ENCODE peak calls at places on chromosomes 7 and 10, in seven cellular contexts. One of them, this sample, is unnamed.
A peak's percentile ranks its signal among the peaks of the same experiment; 100 is the strongest.

GRCh38 chr7:78607099-78607498 is 808.5 kb downstream of the PHTF2 start:
- DNase-seq in transverse colon: no peak
- DNase-seq in IMR-90: no peak
- DNase-seq in lower lobe of right lung: no peak
- DNase-seq in A549: peak; percentile 5
- DNase-seq in tibial nerve: no peak
- DNase-seq in left ventricle myocardium inferior: no peak
- DNase-seq in this sample: no peak

GRCh38 chr7:777679-778078 is 50.6 kb upstream of the PRKAR1B start:
- DNase-seq in tibial nerve: no peak
- DNase-seq in transverse colon: no peak
- DNase-seq in lower lobe of right lung: no peak
- DNase-seq in IMR-90: no peak
- DNase-seq in A549: no peak
- DNase-seq in left ventricle myocardium inferior: no peak
- DNase-seq in this sample: no peak

GRCh38 chr10:87659571-87660483 is at the start of gene PAPSS2:
- DNase-seq in left ventricle myocardium inferior: peak; percentile 72
- DNase-seq in IMR-90: peak; percentile 68
- DNase-seq in tibial nerve: peak; percentile 38
- DNase-seq in lower lobe of right lung: peak; percentile 80
- DNase-seq in A549: peak; percentile 75
- DNase-seq in transverse colon: peak; percentile 74
- DNase-seq in this sample: peak; percentile 83

GRCh38 chr7:152121432-152121831 is 96.0 kb downstream of the GALNT11 start:
- DNase-seq in lower lobe of right lung: no peak
- DNase-seq in tibial nerve: no peak
- DNase-seq in transverse colon: no peak
- DNase-seq in IMR-90: no peak
- DNase-seq in A549: no peak
- DNase-seq in left ventricle myocardium inferior: no peak
- DNase-seq in this sample: no peak

GRCh38 chr7:17816903-17817302 is 123.4 kb downstream of the SNX13 start:
- DNase-seq in transverse colon: no peak
- DNase-seq in lower lobe of right lung: no peak
- DNase-seq in tibial nerve: no peak
- DNase-seq in A549: no peak
- DNase-seq in left ventricle myocardium inferior: no peak
- DNase-seq in IMR-90: no peak
- DNase-seq in this sample: no peak

GRCh38 chr7:86282014-86282682 is 361.6 kb upstream of the GRM3 start:
- DNase-seq in IMR-90: no peak
- DNase-seq in A549: no peak
- DNase-seq in transverse colon: no peak
- DNase-seq in tibial nerve: no peak
- DNase-seq in lower lobe of right lung: no peak
- DNase-seq in left ventricle myocardium inferior: no peak
- DNase-seq in this sample: no peak

GRCh38 chr7:50349963-50350944 is 45.7 kb downstream of the IKZF1 start:
- DNase-seq in lower lobe of right lung: no peak
- DNase-seq in IMR-90: no peak
- DNase-seq in transverse colon: no peak
- DNase-seq in left ventricle myocardium inferior: no peak
- DNase-seq in tibial nerve: no peak
- DNase-seq in A549: no peak
- DNase-seq in this sample: no peak

GRCh38 chr7:117075934-117076333 is 122.6 kb downstream of the ST7 start:
- DNase-seq in IMR-90: no peak
- DNase-seq in lower lobe of right lung: no peak
- DNase-seq in transverse colon: no peak
- DNase-seq in A549: no peak
- DNase-seq in left ventricle myocardium inferior: no peak
- DNase-seq in tibial nerve: no peak
- DNase-seq in this sample: no peak

GRCh38 chr10:98646998-98647917 is 200.5 kb upstream of the HPS1 start:
- DNase-seq in tibial nerve: no peak
- DNase-seq in left ventricle myocardium inferior: no peak
- DNase-seq in transverse colon: no peak
- DNase-seq in A549: no peak
- DNase-seq in IMR-90: no peak
- DNase-seq in lower lobe of right lung: no peak
- DNase-seq in this sample: no peak

GRCh38 chr10:22345301-22346086 is at the start of gene SPAG6:
- DNase-seq in tibial nerve: no peak
- DNase-seq in lower lobe of right lung: peak; percentile 80
- DNase-seq in left ventricle myocardium inferior: peak; percentile 52
- DNase-seq in A549: no peak
- DNase-seq in transverse colon: peak; percentile 55
- DNase-seq in IMR-90: no peak
- DNase-seq in this sample: peak; percentile 69

GRCh38 chr10:60943372-60944158 is 420 bp downstream of the RHOBTB1 start:
- DNase-seq in A549: peak; percentile 70
- DNase-seq in transverse colon: peak; percentile 55
- DNase-seq in lower lobe of right lung: peak; percentile 83
- DNase-seq in IMR-90: peak; percentile 40
- DNase-seq in left ventricle myocardium inferior: peak; percentile 71
- DNase-seq in tibial nerve: peak; percentile 45
- DNase-seq in this sample: peak; percentile 78

GRCh38 chr7:38834357-38834756 is 74.6 kb downstream of the VPS41 start:
- DNase-seq in IMR-90: no peak
- DNase-seq in A549: no peak
- DNase-seq in lower lobe of right lung: no peak
- DNase-seq in transverse colon: no peak
- DNase-seq in tibial nerve: no peak
- DNase-seq in left ventricle myocardium inferior: no peak
- DNase-seq in this sample: no peak

GRCh38 chr10:20891338-20891714 is 5.8 kb downstream of the NEBL start:
- DNase-seq in tibial nerve: no peak
- DNase-seq in transverse colon: no peak
- DNase-seq in left ventricle myocardium inferior: no peak
- DNase-seq in A549: no peak
- DNase-seq in IMR-90: no peak
- DNase-seq in lower lobe of right lung: no peak
- DNase-seq in this sample: no peak

GRCh38 chr7:127751062-127751722 is 99.2 kb downstream of the SND1 start:
- DNase-seq in lower lobe of right lung: no peak
- DNase-seq in transverse colon: no peak
- DNase-seq in IMR-90: peak; percentile 89
- DNase-seq in tibial nerve: no peak
- DNase-seq in A549: no peak
- DNase-seq in left ventricle myocardium inferior: no peak
- DNase-seq in this sample: no peak

GRCh38 chr10:124047427-124048157 is 45.8 kb downstream of the CHST15 start:
- DNase-seq in IMR-90: no peak
- DNase-seq in transverse colon: no peak
- DNase-seq in A549: no peak
- DNase-seq in lower lobe of right lung: no peak
- DNase-seq in tibial nerve: no peak
- DNase-seq in left ventricle myocardium inferior: no peak
- DNase-seq in this sample: no peak

GRCh38 chr7:80379034-80379433 is 132.8 kb downstream of the GNAT3 start:
- DNase-seq in IMR-90: peak; percentile 81
- DNase-seq in lower lobe of right lung: no peak
- DNase-seq in tibial nerve: no peak
- DNase-seq in A549: no peak
- DNase-seq in left ventricle myocardium inferior: no peak
- DNase-seq in transverse colon: no peak
- DNase-seq in this sample: no peak

GRCh38 chr10:90642136-90642535 is 215.7 kb downstream of the HTR7 start:
- DNase-seq in IMR-90: peak; percentile 46
- DNase-seq in transverse colon: no peak
- DNase-seq in tibial nerve: no peak
- DNase-seq in left ventricle myocardium inferior: no peak
- DNase-seq in lower lobe of right lung: no peak
- DNase-seq in A549: no peak
- DNase-seq in this sample: no peak

GRCh38 chr7:90988523-90988922 is 275.7 kb upstream of the FZD1 start:
- DNase-seq in IMR-90: no peak
- DNase-seq in lower lobe of right lung: no peak
- DNase-seq in tibial nerve: no peak
- DNase-seq in left ventricle myocardium inferior: no peak
- DNase-seq in A549: no peak
- DNase-seq in transverse colon: no peak
- DNase-seq in this sample: no peak

GRCh38 chr7:135463905-135464304 is 46.0 kb downstream of the CNOT4 start:
- DNase-seq in tibial nerve: no peak
- DNase-seq in transverse colon: no peak
- DNase-seq in A549: no peak
- DNase-seq in IMR-90: no peak
- DNase-seq in lower lobe of right lung: no peak
- DNase-seq in left ventricle myocardium inferior: no peak
- DNase-seq in this sample: no peak

GRCh38 chr7:121485457-121486243 is 89.5 kb upstream of the FAM3C start:
- DNase-seq in tibial nerve: no peak
- DNase-seq in lower lobe of right lung: no peak
- DNase-seq in transverse colon: no peak
- DNase-seq in A549: no peak
- DNase-seq in IMR-90: no peak
- DNase-seq in left ventricle myocardium inferior: peak; percentile 25
- DNase-seq in this sample: no peak

GRCh38 chr10:70672993-70673928 is 955 bp downstream of the ADAMTS14 start:
- DNase-seq in A549: no peak
- DNase-seq in left ventricle myocardium inferior: peak; percentile 53
- DNase-seq in IMR-90: peak; percentile 75
- DNase-seq in tibial nerve: no peak
- DNase-seq in transverse colon: no peak
- DNase-seq in lower lobe of right lung: no peak
- DNase-seq in this sample: no peak
- H3K4me1 ChIP-seq in A549: peaks cover 3% of the 10 kb centered on the region
- H3K4me1 ChIP-seq in left ventricle myocardium inferior: peaks cover 45% of the 10 kb centered on the region
- H3K4me1 ChIP-seq in IMR-90: peaks cover 7% of the 10 kb centered on the region
- H3K4me1 ChIP-seq in tibial nerve: peaks cover 18% of the 10 kb centered on the region
- H3K4me1 ChIP-seq in transverse colon: no peaks in the 10 kb centered on the region
- H3K4me1 ChIP-seq in lower lobe of right lung: peaks cover 9% of the 10 kb centered on the region
- H3K4me1 ChIP-seq in this sample: peaks cover 3% of the 10 kb centered on the region

DNA sequence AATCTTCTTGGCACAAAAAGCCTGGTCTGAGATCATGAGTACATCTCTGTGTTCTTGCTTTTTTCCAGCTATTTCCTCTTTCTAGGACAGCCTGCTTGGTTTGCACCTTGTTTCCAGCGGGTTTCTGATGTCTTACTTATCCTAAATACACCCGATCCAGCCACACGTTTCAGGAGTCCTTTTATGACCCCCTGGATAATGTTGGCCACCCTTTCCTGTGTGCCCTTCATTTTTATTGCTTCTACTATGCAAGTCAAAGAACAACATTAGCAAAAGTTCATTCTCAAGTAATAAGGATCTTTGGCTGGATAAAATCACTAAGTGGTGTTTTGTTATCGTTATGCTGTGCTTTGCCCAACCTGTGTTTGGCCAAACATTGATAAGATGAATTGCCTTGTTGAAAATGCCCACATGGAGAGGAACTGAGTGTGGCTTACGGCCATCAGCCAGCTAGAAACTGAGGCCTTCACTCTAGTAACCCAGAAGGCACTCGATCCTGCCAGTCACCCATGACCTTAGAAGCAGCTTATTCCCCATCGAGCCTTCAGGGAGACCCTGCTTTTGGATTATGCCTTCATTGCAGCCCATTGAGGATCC is 28.7 kb upstream of the AKR1C1 start:
- DNase-seq in transverse colon: no peak
- DNase-seq in lower lobe of right lung: no peak
- DNase-seq in A549: no peak
- DNase-seq in IMR-90: no peak
- DNase-seq in left ventricle myocardium inferior: no peak
- DNase-seq in tibial nerve: no peak
- DNase-seq in this sample: no peak
- TF ChIP-seq CTCF in transverse colon: no peak
- TF ChIP-seq CTCF in lower lobe of right lung: no peak
- TF ChIP-seq CTCF in A549: no peak
- TF ChIP-seq CTCF in IMR-90: no peak
- TF ChIP-seq CTCF in left ventricle myocardium inferior: no peak
- TF ChIP-seq CTCF in tibial nerve: no peak
- TF ChIP-seq CTCF in this sample: no peak

DNA sequence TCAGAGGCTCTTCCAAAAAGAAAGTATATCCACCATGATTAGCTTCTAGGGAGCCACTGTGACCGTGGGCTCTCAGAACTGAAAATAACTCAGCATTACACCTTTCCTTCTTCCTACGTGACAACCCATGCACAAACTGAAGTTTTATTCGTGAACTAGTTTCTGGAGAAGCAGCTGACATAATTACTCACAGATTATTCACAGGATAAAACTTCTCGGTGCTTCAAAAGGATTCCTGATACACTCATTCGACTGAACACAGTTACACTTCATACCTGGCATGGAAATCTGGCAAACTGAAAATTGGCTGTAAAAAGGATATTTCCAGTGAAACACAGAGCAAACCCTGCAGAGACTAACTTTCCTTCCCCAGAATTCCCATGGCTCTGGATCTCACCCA is 139.2 kb upstream of the PTER start:
- DNase-seq in tibial nerve: no peak
- DNase-seq in A549: no peak
- DNase-seq in transverse colon: no peak
- DNase-seq in lower lobe of right lung: no peak
- DNase-seq in left ventricle myocardium inferior: no peak
- DNase-seq in IMR-90: no peak
- DNase-seq in this sample: no peak
- H3K4me1 ChIP-seq in tibial nerve: no peaks in the 10 kb centered on the region
- H3K4me1 ChIP-seq in A549: peaks cover 3% of the 10 kb centered on the region
- H3K4me1 ChIP-seq in transverse colon: no peaks in the 10 kb centered on the region
- H3K4me1 ChIP-seq in lower lobe of right lung: no peaks in the 10 kb centered on the region
- H3K4me1 ChIP-seq in left ventricle myocardium inferior: no peaks in the 10 kb centered on the region
- H3K4me1 ChIP-seq in IMR-90: no peaks in the 10 kb centered on the region
- H3K4me1 ChIP-seq in this sample: no peaks in the 10 kb centered on the region

GRCh38 chr10:113618338-113618737 is 45.5 kb downstream of the NRAP start:
- DNase-seq in left ventricle myocardium inferior: no peak
- DNase-seq in transverse colon: no peak
- DNase-seq in IMR-90: no peak
- DNase-seq in A549: no peak
- DNase-seq in tibial nerve: no peak
- DNase-seq in lower lobe of right lung: no peak
- DNase-seq in this sample: no peak

GRCh38 chr10:113614304-113614703 is 49.5 kb downstream of the NRAP start:
- DNase-seq in transverse colon: no peak
- DNase-seq in left ventricle myocardium inferior: no peak
- DNase-seq in lower lobe of right lung: no peak
- DNase-seq in A549: no peak
- DNase-seq in tibial nerve: no peak
- DNase-seq in IMR-90: no peak
- DNase-seq in this sample: no peak

GRCh38 chr10:113616244-113617074 is 47.4 kb downstream of the NRAP start:
- DNase-seq in tibial nerve: peak; percentile 19
- DNase-seq in A549: peak; percentile 27
- DNase-seq in IMR-90: no peak
- DNase-seq in left ventricle myocardium inferior: no peak
- DNase-seq in lower lobe of right lung: no peak
- DNase-seq in transverse colon: no peak
- DNase-seq in this sample: peak; percentile 33

GRCh38 chr10:113619401-113619800 is 44.4 kb downstream of the NRAP start:
- DNase-seq in A549: no peak
- DNase-seq in tibial nerve: no peak
- DNase-seq in lower lobe of right lung: no peak
- DNase-seq in IMR-90: no peak
- DNase-seq in left ventricle myocardium inferior: no peak
- DNase-seq in transverse colon: no peak
- DNase-seq in this sample: no peak

DNA sequence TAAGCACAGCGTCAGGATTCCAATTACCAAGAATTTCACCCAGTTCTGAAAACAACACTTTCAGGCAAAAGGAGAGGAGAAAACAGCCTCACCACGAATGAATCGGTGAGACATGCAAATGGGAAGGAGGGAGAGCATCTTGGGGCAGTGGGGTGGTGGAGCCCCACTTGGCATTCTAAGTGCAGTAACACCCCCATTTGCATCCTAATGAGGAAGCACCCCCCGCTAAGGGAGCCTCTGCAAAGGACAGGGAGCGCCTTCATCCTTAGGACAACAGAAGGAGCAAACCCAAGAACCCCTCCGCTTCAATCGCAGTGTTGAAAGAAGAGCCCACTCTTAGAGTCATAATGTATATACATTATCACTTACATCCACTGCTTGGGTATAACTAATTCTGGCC is 46.8 kb downstream of the NRAP start:
- DNase-seq in tibial nerve: no peak
- DNase-seq in lower lobe of right lung: no peak
- DNase-seq in left ventricle myocardium inferior: no peak
- DNase-seq in A549: no peak
- DNase-seq in transverse colon: no peak
- DNase-seq in IMR-90: no peak
- DNase-seq in this sample: no peak
- TF ChIP-seq CTCF in tibial nerve: no peak
- TF ChIP-seq CTCF in lower lobe of right lung: no peak
- TF ChIP-seq CTCF in left ventricle myocardium inferior: no peak
- TF ChIP-seq CTCF in A549: no peak
- TF ChIP-seq CTCF in transverse colon: no peak
- TF ChIP-seq CTCF in IMR-90: no peak
- TF ChIP-seq CTCF in this sample: no peak

This sample was measured in mucosa of descending colon.